ENCODE peak calls at places on chromosomes 6 and 20, in five cellular contexts. S is SJSA1, I is NCI-H524, F is HEK293T, J is fibroblast of villous mesenchyme. N is an unnamed sample.

GRCh38 chr6:145814501-145815350 is at the start of gene FBXO30:
- DNase-seq in S (peak), I (peak), F (peak), J (peak), N (peak)

GRCh38 chr20:10498196-10498595 is 63.1 kb downstream of the SLX4IP start:
- DNase-seq in S (no peak), I (no peak), F (no peak), J (no peak), N (no peak)

GRCh38 chr6:139540276-139540675 is 165.8 kb upstream of the CITED2 start:
- DNase-seq in S (peak), I (no peak), F (no peak), J (peak), N (no peak)

GRCh38 chr6:22251331-22251730 is 45.5 kb downstream of the PRL start:
- DNase-seq in S (no peak), I (no peak), F (no peak), J (peak), N (no peak)

GRCh38 chr6:33621396-33622388 is 570 bp downstream of the ITPR3 start:
- DNase-seq in S (no peak), I (peak), F (no peak), J (no peak), N (peak)

GRCh38 chr20:62873280-62873679 is 11.7 kb upstream of the TCFL5 start:
- DNase-seq in S (no peak), I (no peak), F (no peak), J (no peak), N (no peak)

GRCh38 chr6:44064089-44064947 is 62.9 kb downstream of the MRPL14 start:
- DNase-seq in S (peak), I (no peak), F (no peak), J (peak), N (peak)

GRCh38 chr20:31785089-31785488 is 34.1 kb upstream of the MYLK2 start:
- DNase-seq in S (no peak), I (no peak), F (no peak), J (no peak), N (no peak)

GRCh38 chr20:59120919-59121318 is 42.7 kb upstream of the ZNF831 start:
- DNase-seq in S (no peak), I (no peak), F (no peak), J (no peak), N (no peak)

GRCh38 chr6:162377735-162378134 is 349.8 kb downstream of the PRKN start:
- DNase-seq in S (no peak), I (no peak), F (no peak), J (peak), N (no peak)

GRCh38 chr6:124947821-124948451 is 14.3 kb upstream of the RNF217 start:
- DNase-seq in S (no peak), I (no peak), F (no peak), J (no peak), N (no peak)

GRCh38 chr20:31740208-31740607 is 1.1 kb downstream of the TPX2 start:
- DNase-seq in S (no peak), I (no peak), F (no peak), J (peak), N (no peak)

GRCh38 chr20:24998631-24999445 is 6.3 kb upstream of the APMAP start:
- DNase-seq in S (peak), I (no peak), F (no peak), J (no peak), N (no peak)

GRCh38 chr6:18260448-18261106 is 3.8 kb downstream of the DEK start:
- DNase-seq in S (peak), I (peak), F (no peak), J (no peak), N (no peak)

GRCh38 chr6:152094992-152095592 is 287.6 kb downstream of the ESR1 start:
- DNase-seq in S (peak), I (no peak), F (peak), J (peak), N (no peak)

GRCh38 chr6:126307859-126308258 is 32.1 kb upstream of the CENPW start:
- DNase-seq in S (no peak), I (no peak), F (no peak), J (peak), N (no peak)

GRCh38 chr6:132812756-132813172 is 1.6 kb upstream of the RPS12 start:
- DNase-seq in S (no peak), I (no peak), F (no peak), J (peak), N (no peak)

GRCh38 chr20:49750611-49751396 is 37.1 kb upstream of the B4GALT5 start:
- DNase-seq in S (no peak), I (no peak), F (no peak), J (no peak), N (no peak)

GRCh38 chr20:6886065-6886729 is 118.7 kb downstream of the BMP2 start:
- DNase-seq in S (no peak), I (peak), F (no peak), J (no peak), N (no peak)

GRCh38 chr20:59741073-59741472 is 136.7 kb downstream of the PHACTR3 start:
- DNase-seq in S (no peak), I (no peak), F (no peak), J (no peak), N (no peak)

GRCh38 chr6:157530126-157530525 is 149.1 kb downstream of the ZDHHC14 start:
- DNase-seq in S (no peak), I (no peak), F (no peak), J (no peak), N (no peak)

GRCh38 chr20:20780127-20780822 is 67.8 kb upstream of the RALGAPA2 start:
- DNase-seq in S (no peak), I (no peak), F (no peak), J (peak), N (no peak)

GRCh38 chr6:71107935-71108420 is 151.1 kb upstream of the B3GAT2 start:
- DNase-seq in S (peak), I (peak), F (peak), J (peak), N (no peak)

GRCh38 chr6:45265246-45265645 is 62.9 kb upstream of the RUNX2 start:
- DNase-seq in S (no peak), I (no peak), F (no peak), J (peak), N (no peak)

GRCh38 chr6:31652925-31653724 is 664 bp upstream of the BAG6 start:
- DNase-seq in S (peak), I (peak), F (peak), J (no peak), N (peak)

GRCh38 chr6:124753562-124753961 is 208.7 kb upstream of the RNF217 start:
- DNase-seq in S (no peak), I (no peak), F (no peak), J (no peak), N (no peak)